ENCODE peak calls at places on chromosomes 11 and 22, in four cellular contexts. A, V, D and H are unnamed samples.
A peak's percentile ranks its signal among the peaks of the same experiment; 100 is the strongest.

GRCh38 chr11:47480762-47481161 is 31.8 kb upstream of the RAPSN start:
- DNase-seq in D (no peak), V (no peak), A (no peak), H (no peak)

GRCh38 chr11:94142308-94143277 is 14.0 kb downstream of the PANX1 start:
- DNase-seq in A (no peak), D (peak; percentile 56), V (peak; percentile 73), H (no peak)

GRCh38 chr11:34380696-34381095 is 22.9 kb upstream of the ABTB2 start:
- DNase-seq in V (no peak), D (peak; percentile 31), A (no peak), H (no peak)

GRCh38 chr11:75721852-75722668 is 4.4 kb downstream of the MOGAT2 start:
- DNase-seq in D (peak; percentile 42), A (no peak), V (no peak), H (no peak)

GRCh38 chr11:64870893-64871849 is 7.2 kb downstream of the EHD1 start:
- DNase-seq in D (no peak), A (no peak), V (no peak), H (no peak)

GRCh38 chr11:70203749-70204465 is 811 bp downstream of the FADD start:
- DNase-seq in A (peak; percentile 40), V (peak; percentile 82), D (peak; percentile 59), H (no peak)

GRCh38 chr11:75195164-75195962 is 44.5 kb downstream of the SLCO2B1 start:
- DNase-seq in D (no peak), V (no peak), A (no peak), H (no peak)

GRCh38 chr22:48254311-48254873 is 1491.9 kb downstream of the TBC1D22A start:
- DNase-seq in V (no peak), D (no peak), A (no peak), H (no peak)

GRCh38 chr11:104968856-104969776 is 742 bp upstream of the CASP4 start:
- DNase-seq in D (peak; percentile 50), V (no peak), A (no peak), H (no peak)

GRCh38 chr11:64918056-64918455 is 1.0 kb upstream of the ATG2A start:
- DNase-seq in D (peak; percentile 16), A (no peak), V (no peak), H (no peak)

DNA sequence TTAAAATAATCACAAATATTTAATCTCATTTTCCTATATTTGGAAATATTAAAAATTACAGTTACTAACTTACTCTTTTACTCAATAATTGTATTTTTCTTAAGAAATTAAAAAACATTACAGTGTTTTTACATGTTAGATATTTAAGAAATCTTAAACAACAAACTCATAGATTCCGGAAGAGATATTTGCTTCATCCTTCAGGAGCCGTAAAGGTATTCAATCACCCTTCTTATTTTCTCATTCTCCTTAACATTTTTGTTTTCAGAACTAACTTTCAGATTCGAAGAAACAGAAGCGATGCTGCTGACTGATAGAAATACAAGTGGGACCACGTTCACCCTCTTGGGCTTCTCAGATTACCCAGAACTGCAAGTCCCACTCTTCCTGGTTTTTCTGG is at the start of gene OR5D18:
- DNase-seq in V (no peak), A (no peak), D (no peak), H (no peak)
- TF ChIP-seq TARDBP in V (no peak), A (no peak), D (no peak), H (no peak)

GRCh38 chr11:1302461-1303073 is 6.9 kb downstream of the TOLLIP start:
- DNase-seq in D (peak; percentile 65), A (no peak), V (no peak), H (no peak)
- TF ChIP-seq TARDBP in D (no peak), A (no peak), V (no peak), H (no peak)

GRCh38 chr22:37154925-37155712 is 5.4 kb upstream of the IL2RB start:
- DNase-seq in V (no peak), A (no peak), D (no peak), H (no peak)
- TF ChIP-seq TARDBP in V (no peak), A (no peak), D (no peak), H (no peak)

DNA sequence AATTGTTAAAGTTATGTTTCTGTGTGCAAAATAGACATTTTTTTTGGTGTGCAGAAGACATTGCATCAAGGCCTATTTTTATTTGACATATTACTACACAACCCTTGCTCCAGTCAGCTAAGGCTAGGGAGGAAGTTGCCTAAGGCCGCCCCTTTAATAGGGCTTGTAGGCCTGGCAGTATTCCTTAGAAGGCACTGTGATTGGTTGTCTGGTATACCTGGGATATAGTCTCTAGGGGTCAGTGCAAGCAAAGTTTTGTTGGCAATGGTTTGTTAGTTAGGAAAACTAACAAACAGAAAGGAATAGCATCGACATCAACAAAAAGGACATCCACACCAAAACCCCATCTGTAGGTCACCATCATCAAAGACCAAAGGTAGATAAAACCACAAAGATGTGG is 16.9 kb downstream of the CCDC15 start:
- DNase-seq in V (peak; percentile 29), A (no peak), D (peak; percentile 27), H (no peak)
- TF ChIP-seq TARDBP in V (no peak), A (no peak), D (no peak), H (no peak)

GRCh38 chr22:45163417-45164216 is at the start of gene NUP50:
- DNase-seq in D (peak; percentile 89), A (peak; percentile 91), V (peak; percentile 97), H (peak; percentile 99)

GRCh38 chr22:45162531-45162930 is 1.2 kb upstream of the NUP50 start:
- DNase-seq in D (no peak), V (no peak), A (no peak), H (no peak)

GRCh38 chr22:45164217-45165123 is 745 bp downstream of the NUP50 start:
- DNase-seq in D (no peak), V (peak; percentile 48), A (no peak), H (peak; percentile 51)

GRCh38 chr22:45159652-45160462 is 3.9 kb upstream of the NUP50 start:
- DNase-seq in A (no peak), V (no peak), D (peak; percentile 88), H (peak; percentile 22)

GRCh38 chr22:45163074-45163416 is 680 bp upstream of the NUP50 start:
- DNase-seq in V (peak; percentile 9), A (no peak), D (no peak), H (peak; percentile 41)
- TF ChIP-seq TARDBP in V (no peak), A (no peak), D (no peak), H (no peak)

DNA sequence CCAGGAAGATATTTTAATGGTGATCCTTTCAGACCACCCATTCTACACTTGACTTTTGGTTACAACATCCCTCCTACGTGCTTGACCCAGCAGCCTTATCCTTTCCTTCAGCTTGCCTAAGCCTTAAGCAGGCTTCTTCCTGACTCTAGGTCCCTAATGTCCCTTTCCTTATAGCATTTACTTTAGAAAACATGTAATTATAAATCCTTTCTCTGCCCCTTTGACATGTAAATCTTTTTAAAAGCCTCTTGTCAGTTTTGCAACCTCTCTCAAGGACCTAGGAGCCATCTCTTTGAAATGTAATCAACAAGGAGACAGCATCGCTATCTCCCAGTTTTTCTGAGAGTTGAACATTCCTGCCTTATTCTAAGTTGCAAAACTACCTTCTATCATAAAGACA is 1255.2 kb downstream of the LRRC4C start:
- DNase-seq in V (no peak), D (no peak), A (no peak), H (no peak)
- TF ChIP-seq TARDBP in V (no peak), D (no peak), A (no peak), H (no peak)

GRCh38 chr22:25881353-25881752 is 139.4 kb downstream of the MYO18B start:
- DNase-seq in A (no peak), D (no peak), V (no peak), H (no peak)
- TF ChIP-seq TARDBP in A (no peak), D (no peak), V (no peak), H (no peak)